ENCODE peak calls at places on chromosomes 16 and 17, in four cellular contexts. One of them, this sample, is unnamed.

GRCh38 chr16:31016018-31016417 is 5.6 kb upstream of the STX1B start:
- DNase-seq in A549: no peak
- DNase-seq in HepG2: peak; percentile 82
- DNase-seq in K562: no peak
- DNase-seq in this sample: no peak

GRCh38 chr16:53043986-53044571 is 8.6 kb downstream of the CHD9NB start:
- DNase-seq in A549: no peak
- DNase-seq in HepG2: peak; percentile 68
- DNase-seq in K562: no peak
- DNase-seq in this sample: peak; percentile 98

GRCh38 chr16:46885960-46886763 is 2.0 kb downstream of the GPT2 start:
- DNase-seq in A549: no peak
- DNase-seq in HepG2: no peak
- DNase-seq in K562: no peak
- DNase-seq in this sample: no peak

GRCh38 chr16:58243528-58244004 is 45.7 kb upstream of the CSNK2A2 start:
- DNase-seq in A549: no peak
- DNase-seq in HepG2: no peak
- DNase-seq in K562: peak; percentile 50
- DNase-seq in this sample: no peak

GRCh38 chr17:55601874-55602364 is 90.7 kb upstream of the SMIM36 start:
- DNase-seq in A549: peak; percentile 40
- DNase-seq in HepG2: peak; percentile 39
- DNase-seq in K562: peak; percentile 22
- DNase-seq in this sample: peak; percentile 21

GRCh38 chr17:79038545-79039135 is 14.7 kb downstream of the C1QTNF1 start:
- DNase-seq in A549: peak; percentile 74
- DNase-seq in HepG2: no peak
- DNase-seq in K562: no peak
- DNase-seq in this sample: no peak

GRCh38 chr16:55021595-55022475 is 91.2 kb downstream of the IRX5 start:
- DNase-seq in A549: peak; percentile 21
- DNase-seq in HepG2: peak; percentile 23
- DNase-seq in K562: peak; percentile 77
- DNase-seq in this sample: peak; percentile 15

GRCh38 chr17:75288784-75289121 is 480 bp downstream of the SLC25A19 start:
- DNase-seq in A549: peak; percentile 64
- DNase-seq in HepG2: peak; percentile 69
- DNase-seq in K562: peak; percentile 55
- DNase-seq in this sample: peak; percentile 69

GRCh38 chr16:54422569-54422978 is 136.0 kb upstream of the IRX3 start:
- DNase-seq in A549: no peak
- DNase-seq in HepG2: no peak
- DNase-seq in K562: no peak
- DNase-seq in this sample: no peak

GRCh38 chr16:89453662-89454321 is 36.6 kb downstream of the ANKRD11 start:
- DNase-seq in A549: peak; percentile 56
- DNase-seq in HepG2: no peak
- DNase-seq in K562: peak; percentile 45
- DNase-seq in this sample: no peak

GRCh38 chr17:35022536-35023063 is 40.9 kb downstream of the RFFL start:
- DNase-seq in A549: peak; percentile 74
- DNase-seq in HepG2: peak; percentile 24
- DNase-seq in K562: no peak
- DNase-seq in this sample: no peak

GRCh38 chr17:72477529-72477928 is 356.7 kb downstream of the SOX9 start:
- DNase-seq in A549: no peak
- DNase-seq in HepG2: no peak
- DNase-seq in K562: no peak
- DNase-seq in this sample: no peak

GRCh38 chr16:83586036-83586810 is 221.6 kb upstream of the HSBP1 start:
- DNase-seq in A549: no peak
- DNase-seq in HepG2: no peak
- DNase-seq in K562: no peak
- DNase-seq in this sample: no peak

GRCh38 chr16:88686062-88686438 is 257 bp downstream of the SNAI3 start:
- DNase-seq in A549: no peak
- DNase-seq in HepG2: no peak
- DNase-seq in K562: peak; percentile 63
- DNase-seq in this sample: no peak

GRCh38 chr17:40284085-40284713 is 3.5 kb upstream of the CDC6 start:
- DNase-seq in A549: peak; percentile 25
- DNase-seq in HepG2: no peak
- DNase-seq in K562: no peak
- DNase-seq in this sample: no peak

GRCh38 chr17:39099686-39100293 is 51.6 kb downstream of the PLXDC1 start:
- DNase-seq in A549: no peak
- DNase-seq in HepG2: no peak
- DNase-seq in K562: no peak
- DNase-seq in this sample: no peak

GRCh38 chr17:67477687-67478086 is 100.6 kb downstream of the PITPNC1 start:
- DNase-seq in A549: no peak
- DNase-seq in HepG2: no peak
- DNase-seq in K562: no peak
- DNase-seq in this sample: no peak

GRCh38 chr17:1447061-1447460 is 9.0 kb downstream of the CRK start:
- DNase-seq in A549: no peak
- DNase-seq in HepG2: no peak
- DNase-seq in K562: no peak
- DNase-seq in this sample: no peak

GRCh38 chr16:3143598-3144330 is 8.9 kb downstream of the ZNF213 start:
- DNase-seq in A549: no peak
- DNase-seq in HepG2: no peak
- DNase-seq in K562: no peak
- DNase-seq in this sample: no peak

GRCh38 chr16:56534847-56535383 is 15.1 kb upstream of the BBS2 start:
- DNase-seq in A549: no peak
- DNase-seq in HepG2: no peak
- DNase-seq in K562: no peak
- DNase-seq in this sample: no peak

GRCh38 chr16:88298166-88298881 is 84.4 kb upstream of the ZNF469 start:
- DNase-seq in A549: no peak
- DNase-seq in HepG2: no peak
- DNase-seq in K562: no peak
- DNase-seq in this sample: no peak

GRCh38 chr17:16989953-16990860 is 18.3 kb upstream of the TNFRSF13B start:
- DNase-seq in A549: no peak
- DNase-seq in HepG2: no peak
- DNase-seq in K562: no peak
- DNase-seq in this sample: no peak

GRCh38 chr17:9226794-9227135 is 205.5 kb downstream of the NTN1 start:
- DNase-seq in A549: no peak
- DNase-seq in HepG2: no peak
- DNase-seq in K562: no peak
- DNase-seq in this sample: peak; percentile 71

GRCh38 chr17:18925187-18925586 is 26.8 kb upstream of the SLC5A10 start:
- DNase-seq in A549: no peak
- DNase-seq in HepG2: peak; percentile 74
- DNase-seq in K562: no peak
- DNase-seq in this sample: no peak

GRCh38 chr16:86569843-86570447 is 3.3 kb downstream of the FOXC2 start:
- DNase-seq in A549: no peak
- DNase-seq in HepG2: no peak
- DNase-seq in K562: no peak
- DNase-seq in this sample: no peak

GRCh38 chr17:16477666-16478065 is 14.3 kb downstream of the LRRC75A start:
- DNase-seq in A549: no peak
- DNase-seq in HepG2: no peak
- DNase-seq in K562: no peak
- DNase-seq in this sample: no peak

GRCh38 chr17:36505171-36505570 is 18.7 kb downstream of the ZNHIT3 start:
- DNase-seq in A549: no peak
- DNase-seq in HepG2: no peak
- DNase-seq in K562: no peak
- DNase-seq in this sample: no peak

GRCh38 chr16:17439580-17439979 is 31.2 kb downstream of the XYLT1 start:
- DNase-seq in A549: no peak
- DNase-seq in HepG2: no peak
- DNase-seq in K562: no peak
- DNase-seq in this sample: no peak

GRCh38 chr16:66888647-66889615 is 8.6 kb downstream of the PDP2 start:
- DNase-seq in A549: no peak
- DNase-seq in HepG2: no peak
- DNase-seq in K562: no peak
- DNase-seq in this sample: no peak

GRCh38 chr17:32625971-32626370 is 139.2 kb downstream of the CDK5R1 start:
- DNase-seq in A549: no peak
- DNase-seq in HepG2: no peak
- DNase-seq in K562: no peak
- DNase-seq in this sample: no peak

GRCh38 chr17:3917391-3917931 is 1.2 kb upstream of the P2RX1 start:
- DNase-seq in A549: no peak
- DNase-seq in HepG2: no peak
- DNase-seq in K562: peak; percentile 77
- DNase-seq in this sample: no peak

GRCh38 chr17:5582177-5582885 is 2.0 kb downstream of the NLRP1 start:
- DNase-seq in A549: no peak
- DNase-seq in HepG2: no peak
- DNase-seq in K562: no peak
- DNase-seq in this sample: no peak

GRCh38 chr16:979106-979505 is 2.5 kb upstream of the SOX8 start:
- DNase-seq in A549: no peak
- DNase-seq in HepG2: no peak
- DNase-seq in K562: no peak
- DNase-seq in this sample: no peak

GRCh38 chr16:49622084-49622390 is 233.9 kb downstream of the ZNF423 start:
- DNase-seq in A549: no peak
- DNase-seq in HepG2: no peak
- DNase-seq in K562: no peak
- DNase-seq in this sample: no peak

GRCh38 chr17:72412650-72413076 is 291.8 kb downstream of the SOX9 start:
- DNase-seq in A549: no peak
- DNase-seq in HepG2: peak; percentile 70
- DNase-seq in K562: no peak
- DNase-seq in this sample: no peak

GRCh38 chr16:82280867-82281266 is 110.8 kb upstream of the MPHOSPH6 start:
- DNase-seq in A549: no peak
- DNase-seq in HepG2: no peak
- DNase-seq in K562: no peak
- DNase-seq in this sample: no peak

GRCh38 chr16:82282662-82283061 is 112.6 kb upstream of the MPHOSPH6 start:
- DNase-seq in A549: no peak
- DNase-seq in HepG2: no peak
- DNase-seq in K562: no peak
- DNase-seq in this sample: no peak

DNA sequence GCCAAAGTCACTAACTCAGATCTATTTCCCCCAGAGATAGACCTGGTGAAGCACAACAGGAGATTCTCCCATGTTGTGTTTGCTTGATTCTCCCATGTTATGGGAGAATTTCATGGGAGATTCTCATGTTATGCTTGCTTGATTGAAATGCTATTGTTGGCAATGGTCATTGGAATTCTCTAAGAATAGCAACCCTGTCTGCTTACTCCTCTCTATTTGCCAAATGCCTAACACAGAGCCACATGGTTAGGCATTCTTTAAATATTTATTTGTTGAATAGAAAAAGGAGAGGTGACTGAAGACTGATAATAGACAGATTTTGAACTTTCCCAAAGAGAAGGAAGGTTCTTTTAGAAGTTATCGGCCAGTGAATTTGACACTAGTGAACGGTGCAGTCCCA is 111.5 kb upstream of the MPHOSPH6 start:
- DNase-seq in A549: no peak
- DNase-seq in HepG2: no peak
- DNase-seq in K562: no peak
- DNase-seq in this sample: no peak
- TF ChIP-seq RNF2 in A549: no peak
- TF ChIP-seq RNF2 in HepG2: no peak
- TF ChIP-seq RNF2 in K562: no peak
- TF ChIP-seq RNF2 in this sample: no peak

GRCh38 chr17:81927653-81928496 is at the start of gene MAFG:
- DNase-seq in A549: peak; percentile 96
- DNase-seq in HepG2: peak; percentile 94
- DNase-seq in K562: peak; percentile 96
- DNase-seq in this sample: peak; percentile 95
- TF ChIP-seq POLR2A in A549: peak; percentile 33
- TF ChIP-seq POLR2A in HepG2: no peak
- TF ChIP-seq POLR2A in K562: no peak
- TF ChIP-seq POLR2A in this sample: no peak

DNA sequence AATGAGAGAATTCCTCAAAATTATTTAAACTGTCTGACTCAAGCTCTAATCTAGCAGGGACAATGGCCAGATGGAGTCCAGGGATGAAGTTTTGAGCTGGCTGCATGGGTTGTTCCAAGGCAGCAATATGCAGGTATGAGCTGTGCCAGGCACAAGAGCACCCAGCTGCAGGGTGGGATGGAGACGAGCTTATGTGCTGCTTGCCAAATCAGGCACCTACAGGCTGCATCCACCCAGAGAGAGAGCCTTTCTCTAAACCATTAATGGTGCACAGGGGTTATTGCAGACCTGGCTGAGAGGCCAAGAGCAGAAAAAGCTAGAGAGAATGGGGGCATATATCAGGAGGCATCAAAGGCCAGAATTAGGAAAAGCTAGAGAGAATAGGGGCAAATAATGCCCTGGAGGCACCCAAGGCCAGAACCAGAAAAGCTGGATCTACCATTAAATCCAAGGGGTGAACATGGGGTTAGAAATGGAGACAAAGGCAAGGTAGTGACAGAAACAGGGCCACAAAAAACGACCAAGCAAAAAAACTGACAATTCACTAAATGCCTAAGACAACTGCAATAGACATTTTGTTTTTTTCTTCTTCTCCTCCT is 11.0 kb downstream of the KRT33A start:
- DNase-seq in A549: no peak
- DNase-seq in HepG2: no peak
- DNase-seq in K562: no peak
- DNase-seq in this sample: peak; percentile 16
- TF ChIP-seq RNF2 in A549: no peak
- TF ChIP-seq RNF2 in HepG2: no peak
- TF ChIP-seq RNF2 in K562: no peak
- TF ChIP-seq RNF2 in this sample: no peak

DNA sequence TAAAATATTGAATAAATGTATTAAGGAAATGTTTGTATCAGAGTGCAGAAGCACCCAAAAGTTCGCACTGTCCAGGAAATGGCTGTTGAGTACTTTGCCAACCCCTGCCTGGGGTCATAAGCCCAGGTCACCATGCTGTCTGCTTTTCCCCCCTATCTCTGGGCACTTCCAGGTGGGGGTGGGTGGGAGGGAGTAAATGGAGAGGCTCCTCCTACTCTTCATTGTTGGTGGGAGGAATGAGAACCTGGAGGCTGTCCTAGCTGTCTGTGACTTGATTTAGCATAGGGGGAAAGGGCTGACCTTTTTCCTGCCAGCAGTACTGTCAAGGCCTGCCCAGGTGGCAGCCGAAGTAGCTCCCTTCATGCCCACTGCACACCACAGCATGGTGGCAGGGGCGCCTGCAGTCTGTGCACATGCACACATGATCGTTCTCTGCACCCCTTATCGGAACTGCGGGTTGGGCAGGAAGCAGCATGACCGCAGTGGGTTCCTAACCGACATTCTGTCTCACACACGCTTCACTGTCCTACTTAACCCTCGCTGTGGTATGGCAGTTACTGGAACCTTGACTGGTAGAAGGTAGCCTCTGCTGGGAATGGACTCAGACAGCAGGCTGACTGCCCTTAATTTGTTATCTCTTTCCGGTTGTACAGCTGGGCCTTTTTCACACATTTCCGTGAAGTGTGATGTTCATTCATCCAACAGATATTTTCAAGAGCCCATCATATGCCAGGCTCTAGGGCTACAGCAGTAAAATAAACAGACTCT is 41.5 kb downstream of the LDHD start:
- DNase-seq in A549: no peak
- DNase-seq in HepG2: no peak
- DNase-seq in K562: peak; percentile 80
- DNase-seq in this sample: no peak
- TF ChIP-seq POLR2A in A549: no peak
- TF ChIP-seq POLR2A in HepG2: no peak
- TF ChIP-seq POLR2A in K562: peak; percentile 23
- TF ChIP-seq POLR2A in this sample: no peak

This sample was measured in H1.